ENCODE peak calls at places on chromosomes 7 and 10, in ten cellular contexts. T is activated CD4-positive, alpha-beta T cell treated with anti-CD3 and anti-CD28 coated beads for 48 hours; Y is fibroblast of mammary gland; G is NCI-H1105; V is IMR-90; J is stimulated activated CD4-positive, alpha-beta T cell treated with anti-CD3 and anti-CD28 coated beads, Interleukin-12 subunit alpha, Interleukin-12 subunit beta, amount 100 ng/mL, for 4 hours; O is kidney glomerular epithelial cell; W is activated CD8-positive, alpha-beta memory T cell treated with anti-CD3 and anti-CD28 coated beads, Interleukin-2, amount 10 ng/mL, durations not matched to agents 7 days and 5 days; P is PC-9; M is H9. B is an unnamed sample.

GRCh38 chr7:140653319-140654108 is 12.9 kb upstream of the DENND2A start:
- DNase-seq in T (peak), Y (peak), G (peak), V (peak), J (no peak), O (peak), W (peak), P (peak), M (peak), B (peak)

GRCh38 chr7:2680792-2681490 is 7.1 kb upstream of the AMZ1 start:
- DNase-seq in T (peak), Y (peak), G (peak), V (peak), J (peak), O (peak), W (peak), P (peak), M (peak), B (peak)

GRCh38 chr10:119859422-119860258 is 13.0 kb downstream of the MCMBP start:
- DNase-seq in T (no peak), Y (peak), G (no peak), V (peak), J (no peak), O (peak), W (no peak), P (no peak), M (no peak), B (peak)

GRCh38 chr7:151954866-151955820 is 1.1 kb upstream of the GALNTL5 start:
- DNase-seq in T (no peak), Y (peak), G (no peak), V (no peak), J (no peak), O (no peak), W (no peak), P (no peak), M (no peak), B (no peak)

GRCh38 chr7:155377837-155378579 is 79.9 kb upstream of the EN2 start:
- DNase-seq in T (no peak), Y (no peak), G (no peak), V (peak), J (no peak), O (no peak), W (no peak), P (no peak), M (peak), B (no peak)

GRCh38 chr7:33764752-33765451 is 140.4 kb upstream of the BMPER start:
- DNase-seq in T (no peak), Y (peak), G (no peak), V (peak), J (no peak), O (peak), W (no peak), P (no peak), M (no peak), B (no peak)

GRCh38 chr10:96959733-96960132 is 127.6 kb downstream of the LCOR start:
- DNase-seq in T (no peak), Y (no peak), G (no peak), V (peak), J (no peak), O (no peak), W (no peak), P (no peak), M (no peak), B (no peak)

GRCh38 chr7:27154901-27155815 is 1.3 kb downstream of the HOXA7 start:
- DNase-seq in T (peak), Y (peak), G (no peak), V (no peak), J (no peak), O (no peak), W (no peak), P (no peak), M (no peak), B (no peak)

GRCh38 chr7:137626469-137627067 is 220.2 kb downstream of the DGKI start:
- DNase-seq in T (peak), Y (peak), G (no peak), V (peak), J (peak), O (peak), W (peak), P (no peak), M (peak), B (peak)

GRCh38 chr7:25965405-25966123 is 186.4 kb upstream of the NFE2L3 start:
- DNase-seq in T (no peak), Y (peak), G (no peak), V (no peak), J (no peak), O (no peak), W (no peak), P (peak), M (no peak), B (peak)

GRCh38 chr10:95606922-95607321 is 45.8 kb upstream of the SORBS1 start:
- DNase-seq in T (no peak), Y (peak), G (no peak), V (peak), J (no peak), O (no peak), W (no peak), P (no peak), M (no peak), B (no peak)

GRCh38 chr10:21314906-21315305 is 210.6 kb downstream of the SKIDA1 start:
- DNase-seq in T (no peak), Y (no peak), G (no peak), V (no peak), J (no peak), O (no peak), W (no peak), P (no peak), M (no peak), B (no peak)

GRCh38 chr7:107080099-107080505 is 35.6 kb downstream of the PRKAR2B start:
- DNase-seq in T (no peak), Y (no peak), G (no peak), V (no peak), J (no peak), O (no peak), W (no peak), P (no peak), M (no peak), B (no peak)

GRCh38 chr10:59388577-59388976 is 26.2 kb upstream of the FAM13C start:
- DNase-seq in T (no peak), Y (no peak), G (no peak), V (no peak), J (no peak), O (no peak), W (no peak), P (no peak), M (no peak), B (no peak)

GRCh38 chr10:132578287-132578951 is 40.8 kb downstream of the INPP5A start:
- DNase-seq in T (no peak), Y (no peak), G (no peak), V (no peak), J (no peak), O (no peak), W (no peak), P (no peak), M (no peak), B (no peak)

GRCh38 chr7:106125417-106125816 is 13.3 kb upstream of the SYPL1 start:
- DNase-seq in T (no peak), Y (peak), G (no peak), V (peak), J (no peak), O (no peak), W (no peak), P (no peak), M (no peak), B (no peak)

GRCh38 chr10:47340613-47341170 is 7.5 kb upstream of the RBP3 start:
- DNase-seq in T (peak), Y (peak), G (no peak), V (peak), J (peak), O (peak), W (peak), P (peak), M (peak), B (peak)

GRCh38 chr7:132430041-132430440 is 146.2 kb downstream of the PLXNA4 start:
- DNase-seq in T (no peak), Y (peak), G (no peak), V (no peak), J (no peak), O (no peak), W (no peak), P (no peak), M (no peak), B (no peak)

GRCh38 chr10:484441-484924 is 205.0 kb downstream of the DIP2C start:
- DNase-seq in T (no peak), Y (no peak), G (no peak), V (peak), J (no peak), O (no peak), W (peak), P (no peak), M (peak), B (peak)

GRCh38 chr7:116258734-116259133 is 48.4 kb downstream of the TES start:
- DNase-seq in T (peak), Y (peak), G (peak), V (peak), J (no peak), O (peak), W (no peak), P (peak), M (no peak), B (peak)

GRCh38 chr10:78894089-78894840 is 174.5 kb upstream of the ZMIZ1 start:
- DNase-seq in T (no peak), Y (no peak), G (no peak), V (no peak), J (no peak), O (no peak), W (no peak), P (no peak), M (no peak), B (no peak)

GRCh38 chr7:146449625-146450024 is 333.0 kb downstream of the CNTNAP2 start:
- DNase-seq in T (no peak), Y (no peak), G (no peak), V (no peak), J (no peak), O (no peak), W (no peak), P (no peak), M (no peak), B (no peak)

GRCh38 chr10:114534480-114535095 is 123.5 kb downstream of the ABLIM1 start:
- DNase-seq in T (no peak), Y (no peak), G (no peak), V (no peak), J (no peak), O (no peak), W (no peak), P (no peak), M (no peak), B (no peak)

GRCh38 chr7:148800677-148801076 is 83.4 kb downstream of the EZH2 start:
- DNase-seq in T (no peak), Y (no peak), G (no peak), V (no peak), J (no peak), O (no peak), W (no peak), P (no peak), M (no peak), B (no peak)

GRCh38 chr10:62817763-62818425 is 1.7 kb upstream of the EGR2 start:
- DNase-seq in T (peak), Y (peak), G (peak), V (peak), J (peak), O (peak), W (peak), P (peak), M (peak), B (peak)

GRCh38 chr10:88754272-88754671 is 5.5 kb upstream of the LIPN start:
- DNase-seq in T (no peak), Y (peak), G (no peak), V (peak), J (no peak), O (no peak), W (no peak), P (no peak), M (no peak), B (no peak)

GRCh38 chr7:37445064-37445723 is 3.5 kb downstream of the ELMO1 start:
- DNase-seq in T (no peak), Y (no peak), G (no peak), V (no peak), J (no peak), O (no peak), W (no peak), P (no peak), M (no peak), B (no peak)

GRCh38 chr7:37433166-37433565 is 15.5 kb downstream of the ELMO1 start:
- DNase-seq in T (no peak), Y (no peak), G (no peak), V (no peak), J (no peak), O (no peak), W (no peak), P (no peak), M (peak), B (no peak)

GRCh38 chr10:27450225-27450624 is 53.9 kb upstream of the RAB18 start:
- DNase-seq in T (no peak), Y (no peak), G (no peak), V (no peak), J (no peak), O (peak), W (no peak), P (no peak), M (no peak), B (no peak)

GRCh38 chr7:106260136-106260561 is 24.6 kb downstream of the NAMPT start:
- DNase-seq in T (no peak), Y (peak), G (no peak), V (no peak), J (no peak), O (no peak), W (no peak), P (no peak), M (no peak), B (no peak)

GRCh38 chr10:66931340-66931948 is 5.6 kb downstream of the LRRTM3 start:
- DNase-seq in T (no peak), Y (peak), G (no peak), V (peak), J (no peak), O (peak), W (no peak), P (no peak), M (no peak), B (peak)

GRCh38 chr10:128537888-128538287 is 411.7 kb upstream of the MKI67 start:
- DNase-seq in T (no peak), Y (no peak), G (peak), V (no peak), J (no peak), O (no peak), W (no peak), P (no peak), M (no peak), B (no peak)

GRCh38 chr10:96306516-96306915 is 2.3 kb downstream of the DNTT start:
- DNase-seq in T (peak), Y (no peak), G (peak), V (no peak), J (peak), O (no peak), W (no peak), P (no peak), M (no peak), B (peak)

GRCh38 chr10:63264852-63265617 is 131.9 kb downstream of the NRBF2 start:
- DNase-seq in T (peak), Y (peak), G (no peak), V (peak), J (peak), O (peak), W (peak), P (no peak), M (no peak), B (no peak)

GRCh38 chr10:29621161-29621560 is 13.6 kb downstream of the SVIL start:
- DNase-seq in T (no peak), Y (peak), G (no peak), V (peak), J (no peak), O (peak), W (no peak), P (no peak), M (no peak), B (no peak)

B was measured in NCI-H2081.